ENCODE peak calls at places on chromosomes 3 and 15, in five cellular contexts. One of them, this sample, is unnamed.
A peak's percentile ranks its signal among the peaks of the same experiment; 100 is the strongest.

GRCh38 chr3:43163895-43164493 is 58.1 kb upstream of the POMGNT2 start:
- DNase-seq in RWPE2: no peak
- DNase-seq in psoas muscle: no peak
- DNase-seq in CD8-positive, alpha-beta T cell: no peak
- DNase-seq in esophagus squamous epithelium: no peak
- DNase-seq in this sample: no peak

GRCh38 chr3:153257673-153258351 is 95.8 kb downstream of the RAP2B start:
- DNase-seq in RWPE2: no peak
- DNase-seq in psoas muscle: no peak
- DNase-seq in CD8-positive, alpha-beta T cell: no peak
- DNase-seq in esophagus squamous epithelium: no peak
- DNase-seq in this sample: no peak

GRCh38 chr15:39597751-39598185 is 16.9 kb downstream of the THBS1 start:
- DNase-seq in RWPE2: no peak
- DNase-seq in psoas muscle: no peak
- DNase-seq in CD8-positive, alpha-beta T cell: no peak
- DNase-seq in esophagus squamous epithelium: no peak
- DNase-seq in this sample: no peak

GRCh38 chr3:9878700-9879099 is 1.4 kb downstream of the CIDEC start:
- DNase-seq in RWPE2: no peak
- DNase-seq in psoas muscle: no peak
- DNase-seq in CD8-positive, alpha-beta T cell: no peak
- DNase-seq in esophagus squamous epithelium: no peak
- DNase-seq in this sample: no peak

GRCh38 chr3:183185696-183186095 is 23.2 kb upstream of the LAMP3 start:
- DNase-seq in RWPE2: no peak
- DNase-seq in psoas muscle: no peak
- DNase-seq in CD8-positive, alpha-beta T cell: no peak
- DNase-seq in esophagus squamous epithelium: no peak
- DNase-seq in this sample: no peak

GRCh38 chr15:71296032-71296686 is 180.9 kb downstream of the THSD4 start:
- DNase-seq in RWPE2: peak; percentile 84
- DNase-seq in psoas muscle: no peak
- DNase-seq in CD8-positive, alpha-beta T cell: no peak
- DNase-seq in esophagus squamous epithelium: no peak
- DNase-seq in this sample: no peak

GRCh38 chr3:135238201-135238600 is 443.1 kb downstream of the EPHB1 start:
- DNase-seq in RWPE2: no peak
- DNase-seq in psoas muscle: no peak
- DNase-seq in CD8-positive, alpha-beta T cell: no peak
- DNase-seq in esophagus squamous epithelium: no peak
- DNase-seq in this sample: no peak

GRCh38 chr15:79897380-79897678 is 515 bp upstream of the MTHFS start:
- DNase-seq in RWPE2: no peak
- DNase-seq in psoas muscle: no peak
- DNase-seq in CD8-positive, alpha-beta T cell: no peak
- DNase-seq in esophagus squamous epithelium: no peak
- DNase-seq in this sample: no peak

GRCh38 chr3:8608041-8608790 is 36.4 kb downstream of the SSUH2 start:
- DNase-seq in RWPE2: no peak
- DNase-seq in psoas muscle: no peak
- DNase-seq in CD8-positive, alpha-beta T cell: no peak
- DNase-seq in esophagus squamous epithelium: no peak
- DNase-seq in this sample: no peak

GRCh38 chr15:58771621-58772235 is 626 bp downstream of the MINDY2 start:
- DNase-seq in RWPE2: peak; percentile 79
- DNase-seq in psoas muscle: peak; percentile 62
- DNase-seq in CD8-positive, alpha-beta T cell: no peak
- DNase-seq in esophagus squamous epithelium: no peak
- DNase-seq in this sample: no peak

GRCh38 chr3:15815696-15816095 is 17.9 kb upstream of the ANKRD28 start:
- DNase-seq in RWPE2: no peak
- DNase-seq in psoas muscle: no peak
- DNase-seq in CD8-positive, alpha-beta T cell: no peak
- DNase-seq in esophagus squamous epithelium: no peak
- DNase-seq in this sample: no peak
- TF ChIP-seq CTCF in RWPE2: peak; percentile 69
- TF ChIP-seq CTCF in psoas muscle: peak; percentile 52
- TF ChIP-seq CTCF in CD8-positive, alpha-beta T cell: peak; percentile 46
- TF ChIP-seq CTCF in esophagus squamous epithelium: peak; percentile 43
- TF ChIP-seq CTCF in this sample: peak; percentile 15

GRCh38 chr3:86978111-86978528 is 12.8 kb downstream of the VGLL3 start:
- DNase-seq in RWPE2: no peak
- DNase-seq in psoas muscle: peak; percentile 71
- DNase-seq in CD8-positive, alpha-beta T cell: no peak
- DNase-seq in esophagus squamous epithelium: no peak
- DNase-seq in this sample: no peak

GRCh38 chr3:86973440-86973839 is 17.5 kb downstream of the VGLL3 start:
- DNase-seq in RWPE2: no peak
- DNase-seq in psoas muscle: no peak
- DNase-seq in CD8-positive, alpha-beta T cell: no peak
- DNase-seq in esophagus squamous epithelium: no peak
- DNase-seq in this sample: no peak

DNA sequence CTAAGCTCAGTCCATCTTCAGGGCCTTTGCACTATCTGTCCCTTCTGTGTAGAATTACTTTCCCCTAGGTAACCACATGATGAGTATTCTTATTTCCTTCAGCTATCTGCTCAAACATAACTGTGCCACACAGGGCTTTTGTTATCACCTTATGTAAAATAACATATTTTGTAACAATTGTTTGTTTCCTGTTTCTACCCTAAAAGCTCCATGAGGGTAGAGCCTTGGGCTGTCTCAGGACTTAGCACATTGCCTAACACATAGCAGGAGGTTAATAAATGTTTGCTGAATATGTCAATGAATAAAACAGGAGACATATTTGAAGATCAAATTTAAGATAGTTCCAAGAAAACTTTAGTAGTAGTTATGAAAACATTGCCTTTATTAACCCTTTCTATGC is 14.7 kb downstream of the VGLL3 start:
- DNase-seq in RWPE2: no peak
- DNase-seq in psoas muscle: no peak
- DNase-seq in CD8-positive, alpha-beta T cell: no peak
- DNase-seq in esophagus squamous epithelium: no peak
- DNase-seq in this sample: no peak
- H3K36me3 ChIP-seq in RWPE2: no peaks in the 10 kb centered on the region
- H3K36me3 ChIP-seq in psoas muscle: no peaks in the 10 kb centered on the region
- H3K36me3 ChIP-seq in CD8-positive, alpha-beta T cell: no peaks in the 10 kb centered on the region
- H3K36me3 ChIP-seq in esophagus squamous epithelium: no peaks in the 10 kb centered on the region
- H3K36me3 ChIP-seq in this sample: no peaks in the 10 kb centered on the region

GRCh38 chr3:194423317-194423716 is 24.3 kb upstream of the GP5 start:
- DNase-seq in RWPE2: no peak
- DNase-seq in psoas muscle: no peak
- DNase-seq in CD8-positive, alpha-beta T cell: no peak
- DNase-seq in esophagus squamous epithelium: no peak
- DNase-seq in this sample: no peak

GRCh38 chr3:194424373-194424772 is 25.3 kb upstream of the GP5 start:
- DNase-seq in RWPE2: no peak
- DNase-seq in psoas muscle: no peak
- DNase-seq in CD8-positive, alpha-beta T cell: no peak
- DNase-seq in esophagus squamous epithelium: no peak
- DNase-seq in this sample: no peak

GRCh38 chr3:194425399-194425798 is 26.3 kb upstream of the GP5 start:
- DNase-seq in RWPE2: no peak
- DNase-seq in psoas muscle: no peak
- DNase-seq in CD8-positive, alpha-beta T cell: no peak
- DNase-seq in esophagus squamous epithelium: no peak
- DNase-seq in this sample: no peak

GRCh38 chr3:194422188-194422587 is 23.1 kb upstream of the GP5 start:
- DNase-seq in RWPE2: no peak
- DNase-seq in psoas muscle: no peak
- DNase-seq in CD8-positive, alpha-beta T cell: no peak
- DNase-seq in esophagus squamous epithelium: no peak
- DNase-seq in this sample: no peak

DNA sequence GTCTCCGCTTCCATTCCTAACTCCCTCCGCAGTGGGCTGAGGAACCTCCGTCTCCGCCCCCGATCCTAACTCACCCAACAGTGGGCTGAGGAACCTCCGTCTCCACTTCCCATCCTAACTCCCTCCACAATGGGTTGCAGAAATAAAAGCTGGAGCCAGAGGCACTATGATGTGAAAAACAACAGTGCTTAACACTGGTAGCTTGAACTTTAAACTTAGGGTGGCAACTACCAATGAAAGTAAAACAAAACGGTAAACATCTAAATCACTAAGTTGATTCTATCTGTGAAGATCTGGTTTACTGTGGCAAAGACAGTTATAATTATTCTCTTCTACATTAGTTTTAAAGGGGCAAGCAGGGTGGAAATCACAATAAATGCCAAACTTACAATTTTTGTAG is 25.9 kb upstream of the GP5 start:
- DNase-seq in RWPE2: no peak
- DNase-seq in psoas muscle: no peak
- DNase-seq in CD8-positive, alpha-beta T cell: no peak
- DNase-seq in esophagus squamous epithelium: no peak
- DNase-seq in this sample: no peak
- TF ChIP-seq CTCF in RWPE2: no peak
- TF ChIP-seq CTCF in psoas muscle: no peak
- TF ChIP-seq CTCF in CD8-positive, alpha-beta T cell: no peak
- TF ChIP-seq CTCF in esophagus squamous epithelium: no peak
- TF ChIP-seq CTCF in this sample: no peak

GRCh38 chr3:158128755-158129154 is 18.9 kb downstream of the RSRC1 start:
- DNase-seq in RWPE2: no peak
- DNase-seq in psoas muscle: no peak
- DNase-seq in CD8-positive, alpha-beta T cell: no peak
- DNase-seq in esophagus squamous epithelium: no peak
- DNase-seq in this sample: no peak
- H3K36me3 ChIP-seq in RWPE2: peaks cover 52% of the 10 kb centered on the region
- H3K36me3 ChIP-seq in psoas muscle: peaks cover 6% of the 10 kb centered on the region
- H3K36me3 ChIP-seq in CD8-positive, alpha-beta T cell: peaks cover 4% of the 10 kb centered on the region
- H3K36me3 ChIP-seq in esophagus squamous epithelium: no peaks in the 10 kb centered on the region
- H3K36me3 ChIP-seq in this sample: peaks cover 2% of the 10 kb centered on the region